ENCODE peak calls at places on chromosomes 4 and X, in four cellular contexts. Z is K562, X is HTR-8/SVneo, Y is dorsolateral prefrontal cortex. N is an unnamed sample.

GRCh38 chr4:78061939-78062603 is 4.9 kb downstream of the FRAS1 start:
- DNase-seq in Z (no peak), X (no peak), Y (no peak), N (no peak)

GRCh38 chr4:107247738-107248137 is 211.6 kb upstream of the DKK2 start:
- DNase-seq in Z (no peak), X (no peak), Y (no peak), N (no peak)

GRCh38 chr4:183532823-183533222 is 28.0 kb downstream of the ING2 start:
- DNase-seq in Z (no peak), X (no peak), Y (no peak), N (no peak)

GRCh38 chr4:81031389-81032173 is 1.1 kb downstream of the BMP3 start:
- DNase-seq in Z (no peak), X (no peak), Y (no peak), N (no peak)

GRCh38 chr4:82043081-82043808 is 330.5 kb downstream of the HNRNPD start:
- DNase-seq in Z (peak), X (no peak), Y (no peak), N (no peak)

GRCh38 chr4:76821661-76822060 is 76.3 kb downstream of the SOWAHB start:
- DNase-seq in Z (no peak), X (no peak), Y (no peak), N (no peak)

GRCh38 chr4:154720123-154720522 is 23.7 kb upstream of the LRAT start:
- DNase-seq in Z (no peak), X (no peak), Y (no peak), N (no peak)

GRCh38 chrX:112147206-112147605 is 64.6 kb upstream of the TRPC5 start:
- DNase-seq in Z (peak), X (no peak), Y (peak), N (no peak)

GRCh38 chrX:13685126-13685763 is 3.7 kb upstream of the RAB9A start:
- DNase-seq in Z (no peak), X (peak), Y (no peak), N (no peak)

GRCh38 chrX:51148848-51149247 is 183.8 kb upstream of the NUDT10 start:
- DNase-seq in Z (no peak), X (no peak), Y (no peak), N (peak)

GRCh38 chr4:105061136-105061696 is 85.5 kb upstream of the TET2 start:
- DNase-seq in Z (peak), X (peak), Y (no peak), N (no peak)

GRCh38 chr4:12926189-12927066 is 557.7 kb downstream of the RAB28 start:
- DNase-seq in Z (no peak), X (no peak), Y (no peak), N (no peak)

GRCh38 chrX:41750720-41751119 is 26.7 kb downstream of the GPR82 start:
- DNase-seq in Z (no peak), X (no peak), Y (no peak), N (no peak)

GRCh38 chr4:167399201-167399600 is 164.9 kb upstream of the SPOCK3 start:
- DNase-seq in Z (no peak), X (no peak), Y (no peak), N (no peak)

GRCh38 chr4:113971706-113972360 is 7.6 kb downstream of the ARSJ start:
- DNase-seq in Z (no peak), X (no peak), Y (no peak), N (no peak)